ENCODE peak calls at places on chromosomes 1 and 21, in five cellular contexts. H, Q, O, U and A are unnamed samples.

GRCh38 chr1:84141177-84142003 is 2.7 kb upstream of the PRKACB start:
- DNase-seq in H (no peak), O (peak), U (no peak), Q (no peak), A (no peak)

GRCh38 chr1:1079408-1080121 is 5.5 kb upstream of the RNF223 start:
- DNase-seq in Q (no peak), O (peak), H (no peak), U (peak), A (peak)

GRCh38 chr1:196078691-196079090 is 529.5 kb downstream of the KCNT2 start:
- DNase-seq in O (peak), H (no peak), U (no peak), Q (no peak), A (no peak)

GRCh38 chr1:48784301-48784700 is 7.6 kb upstream of the BEND5 start:
- DNase-seq in H (no peak), U (no peak), Q (no peak), O (no peak), A (no peak)

GRCh38 chr1:209618756-209619420 is 33.3 kb downstream of the LAMB3 start:
- DNase-seq in Q (no peak), O (no peak), U (peak), H (no peak), A (no peak)

GRCh38 chr1:212683357-212683722 is 16.3 kb downstream of the BATF3 start:
- DNase-seq in Q (peak), O (no peak), H (no peak), U (no peak), A (peak)

GRCh38 chr1:5764464-5764863 is 227.8 kb downstream of the NPHP4 start:
- DNase-seq in Q (no peak), U (no peak), O (no peak), H (no peak), A (no peak)

GRCh38 chr1:73803380-73803779 is 394.6 kb downstream of the LRRIQ3 start:
- DNase-seq in H (no peak), O (peak), U (no peak), Q (no peak), A (no peak)

GRCh38 chr1:25700626-25701025 is 84.0 kb downstream of the MAN1C1 start:
- DNase-seq in O (no peak), H (no peak), U (peak), Q (no peak), A (no peak)

GRCh38 chr1:44661786-44662682 is 12.2 kb downstream of the TMEM53 start:
- DNase-seq in Q (no peak), U (no peak), O (peak), H (no peak), A (no peak)

GRCh38 chr1:211326528-211327340 is at the start of gene TRAF5:
- DNase-seq in O (no peak), Q (no peak), H (no peak), U (peak), A (peak)

GRCh38 chr1:50419907-50420248 is 3.4 kb downstream of the DMRTA2 start:
- DNase-seq in U (peak), H (no peak), Q (no peak), O (no peak), A (no peak)

GRCh38 chr1:58581641-58582040 is 4.6 kb upstream of the TACSTD2 start:
- DNase-seq in U (no peak), H (no peak), Q (no peak), O (no peak), A (no peak)

GRCh38 chr1:30740251-30740951 is 17.0 kb upstream of the MATN1 start:
- DNase-seq in Q (no peak), O (no peak), H (no peak), U (no peak), A (no peak)

GRCh38 chr1:18926315-18927081 is 24.1 kb upstream of the ALDH4A1 start:
- DNase-seq in Q (peak), H (no peak), O (peak), U (no peak), A (peak)

GRCh38 chr1:161382214-161383019 is 14.7 kb upstream of the CFAP126 start:
- DNase-seq in H (no peak), Q (no peak), U (peak), O (peak), A (peak)

GRCh38 chr1:48093696-48094518 is 96.7 kb upstream of the TRABD2B start:
- DNase-seq in H (peak), Q (peak), O (peak), U (peak), A (peak)

GRCh38 chr1:53084589-53084971 is 22.6 kb downstream of the PODN start:
- DNase-seq in Q (no peak), O (no peak), H (no peak), U (no peak), A (no peak)

DNA sequence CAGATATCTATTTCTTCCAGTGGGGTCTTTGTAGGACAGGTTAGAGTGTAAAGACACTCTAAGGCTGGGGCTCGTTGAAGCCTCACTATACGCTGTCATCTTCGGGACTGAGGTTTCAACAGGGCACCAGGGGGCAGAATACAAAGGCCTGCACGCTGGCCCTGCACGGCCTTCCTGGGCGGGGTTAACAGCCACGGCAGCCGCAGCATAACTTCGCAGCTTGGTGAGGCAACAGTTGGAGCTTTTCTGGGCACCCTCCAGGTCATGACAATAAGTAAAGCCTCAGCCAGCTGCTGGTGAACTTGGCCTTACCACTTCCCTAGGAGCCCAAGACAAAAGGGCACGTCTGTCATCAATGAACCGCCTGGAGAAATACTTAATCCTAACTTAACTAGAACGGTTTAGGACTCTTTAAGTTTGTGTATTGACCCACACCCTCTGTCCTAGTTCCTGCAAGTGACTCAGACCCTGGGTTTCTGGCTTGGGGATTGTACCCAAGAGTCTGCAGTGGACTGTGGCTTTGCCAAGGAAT is 2.3 kb upstream of the RUNX1 start:
- DNase-seq in O (peak), U (no peak), Q (no peak), H (peak), A (peak)
- TF ChIP-seq CTCF in O (peak), U (peak), Q (peak), H (peak), A (peak)

DNA sequence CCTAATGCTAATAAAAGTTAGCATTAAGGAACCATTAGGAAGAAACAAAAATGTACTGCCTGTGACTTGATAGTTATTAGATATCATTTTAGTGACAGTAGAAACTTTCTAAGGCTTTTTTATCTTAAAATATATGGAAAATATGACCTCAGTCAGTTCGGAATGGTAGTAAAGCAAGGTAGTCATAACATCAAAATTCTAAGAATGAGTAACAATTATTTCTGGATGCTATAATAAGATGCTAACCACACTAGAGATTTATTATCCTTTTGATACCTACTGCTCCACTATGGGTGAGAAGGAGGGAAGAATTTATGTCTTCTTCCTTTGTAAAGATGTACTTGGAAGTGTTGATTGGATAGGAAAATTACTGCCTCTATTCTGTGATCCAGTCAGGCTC is 8.7 kb downstream of the FMN2 start:
- DNase-seq in H (no peak), U (no peak), Q (no peak), O (no peak), A (no peak)
- H3K4me3 ChIP-seq in H (no peak), U (no peak), Q (no peak), O (no peak), A (no peak)

GRCh38 chr1:34037856-34038255 is 127.2 kb downstream of the CSMD2 start:
- DNase-seq in O (no peak), U (no peak), Q (no peak), H (no peak), A (no peak)

GRCh38 chr1:34034029-34034428 is 131.0 kb downstream of the CSMD2 start:
- DNase-seq in H (no peak), Q (no peak), O (no peak), U (no peak), A (no peak)

DNA sequence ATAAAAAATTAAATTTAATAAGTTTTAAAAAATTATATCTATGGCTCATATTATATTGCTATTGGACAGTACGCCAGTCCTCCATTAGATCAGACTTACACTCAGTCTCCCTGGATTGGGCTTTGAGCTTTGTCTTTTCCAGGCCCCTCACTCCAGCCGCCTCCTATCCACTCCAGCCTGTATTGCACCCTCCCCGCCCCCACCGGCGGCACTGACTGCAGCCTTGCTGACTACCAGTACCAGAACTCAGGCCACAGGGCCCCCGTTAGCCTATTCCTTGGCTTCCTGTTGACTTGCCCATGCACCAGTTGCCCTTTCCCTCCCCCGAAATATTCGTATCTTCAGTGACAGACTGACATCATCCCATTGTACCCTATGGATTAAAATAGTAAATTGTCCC is 127.9 kb downstream of the CSMD2 start:
- DNase-seq in Q (no peak), U (no peak), H (no peak), O (no peak), A (no peak)
- TF ChIP-seq CTCF in Q (no peak), U (no peak), H (no peak), O (no peak), A (no peak)

GRCh38 chr1:108141604-108142003 is 58.5 kb downstream of the SLC25A24 start:
- DNase-seq in O (no peak), Q (no peak), H (no peak), U (no peak), A (no peak)

GRCh38 chr1:108142258-108142657 is 57.9 kb downstream of the SLC25A24 start:
- DNase-seq in H (no peak), U (no peak), O (no peak), Q (no peak), A (no peak)

GRCh38 chr1:108140177-108140576 is 60.0 kb downstream of the SLC25A24 start:
- DNase-seq in O (no peak), H (no peak), Q (no peak), U (no peak), A (no peak)

GRCh38 chr1:108142773-108143394 is 57.3 kb downstream of the SLC25A24 start:
- DNase-seq in H (no peak), Q (no peak), U (no peak), O (no peak), A (no peak)
- H3K4me3 ChIP-seq in H (no peak), Q (no peak), U (no peak), O (no peak), A (no peak)

DNA sequence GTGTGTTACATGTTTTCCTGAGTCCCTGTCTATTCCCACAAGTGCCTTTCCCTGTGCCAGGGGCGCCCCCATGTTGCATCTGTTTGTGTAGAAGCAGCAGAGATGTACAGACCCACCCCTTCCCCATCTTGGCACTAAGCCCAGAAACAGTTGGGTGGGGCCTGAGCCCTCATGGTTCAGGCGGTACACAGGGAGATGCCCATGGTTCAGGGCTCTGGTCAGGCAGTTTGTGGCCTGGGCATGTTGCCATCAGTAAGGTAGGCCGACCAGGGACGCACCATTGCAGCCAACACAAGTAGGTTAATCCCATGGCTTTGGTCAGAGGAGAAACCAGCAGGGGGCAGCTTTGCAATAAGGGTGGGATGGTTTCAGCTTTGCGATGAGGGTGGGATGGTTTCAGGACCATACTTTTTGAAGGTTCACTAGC is 914 bp upstream of the ADGRB2 start:
- DNase-seq in O (no peak), U (peak), H (no peak), Q (no peak), A (peak)
- TF ChIP-seq CTCF in O (peak), U (peak), H (no peak), Q (peak), A (no peak)

GRCh38 chr1:38063616-38064015 is 17.0 kb upstream of the POU3F1 start:
- DNase-seq in U (no peak), H (no peak), Q (no peak), O (no peak), A (no peak)
- H3K4me3 ChIP-seq in U (no peak), H (no peak), Q (no peak), O (no peak), A (no peak)